ENCODE peak calls at places on chromosomes 1 and 21, in ten cellular contexts. One of them, this sample, is unnamed.

GRCh38 chr1:12600880-12601633 is 17.0 kb downstream of the DHRS3 start:
- DNase-seq in CD4-positive, CD25-positive, alpha-beta regulatory T cell: peak
- DNase-seq in memory B cell: no peak
- DNase-seq in naive thymus-derived CD8-positive, alpha-beta T cell: peak
- DNase-seq in upper lobe of right lung: no peak
- DNase-seq in stimulated activated CD4-positive, alpha-beta T cell treated with anti-CD3 and anti-CD28 coated beads, TNF-alpha, amount 100 ng/mL, for 1 hour: no peak
- DNase-seq in occipital lobe: no peak
- DNase-seq in NCI-H748 treated with DMSO at 0.1 percent for 48 hours: no peak
- DNase-seq in MV-4-11: no peak
- DNase-seq in T-helper 2 cell: peak
- DNase-seq in this sample: no peak

GRCh38 chr1:162538815-162539431 is 22.6 kb upstream of the UAP1 start:
- DNase-seq in upper lobe of right lung: no peak
- DNase-seq in NCI-H748 treated with DMSO at 0.1 percent for 48 hours: no peak
- DNase-seq in memory B cell: no peak
- DNase-seq in stimulated activated CD4-positive, alpha-beta T cell treated with anti-CD3 and anti-CD28 coated beads, TNF-alpha, amount 100 ng/mL, for 1 hour: no peak
- DNase-seq in MV-4-11: peak
- DNase-seq in CD4-positive, CD25-positive, alpha-beta regulatory T cell: no peak
- DNase-seq in naive thymus-derived CD8-positive, alpha-beta T cell: no peak
- DNase-seq in T-helper 2 cell: no peak
- DNase-seq in occipital lobe: no peak
- DNase-seq in this sample: no peak

GRCh38 chr1:96038636-96039035 is 682.9 kb upstream of the PTBP2 start:
- DNase-seq in occipital lobe: no peak
- DNase-seq in upper lobe of right lung: no peak
- DNase-seq in CD4-positive, CD25-positive, alpha-beta regulatory T cell: no peak
- DNase-seq in stimulated activated CD4-positive, alpha-beta T cell treated with anti-CD3 and anti-CD28 coated beads, TNF-alpha, amount 100 ng/mL, for 1 hour: no peak
- DNase-seq in MV-4-11: no peak
- DNase-seq in T-helper 2 cell: no peak
- DNase-seq in NCI-H748 treated with DMSO at 0.1 percent for 48 hours: no peak
- DNase-seq in memory B cell: no peak
- DNase-seq in naive thymus-derived CD8-positive, alpha-beta T cell: no peak
- DNase-seq in this sample: no peak

GRCh38 chr1:25770541-25771245 is 29.3 kb upstream of the SELENON start:
- DNase-seq in T-helper 2 cell: no peak
- DNase-seq in memory B cell: no peak
- DNase-seq in MV-4-11: no peak
- DNase-seq in occipital lobe: no peak
- DNase-seq in CD4-positive, CD25-positive, alpha-beta regulatory T cell: no peak
- DNase-seq in naive thymus-derived CD8-positive, alpha-beta T cell: no peak
- DNase-seq in NCI-H748 treated with DMSO at 0.1 percent for 48 hours: no peak
- DNase-seq in upper lobe of right lung: no peak
- DNase-seq in stimulated activated CD4-positive, alpha-beta T cell treated with anti-CD3 and anti-CD28 coated beads, TNF-alpha, amount 100 ng/mL, for 1 hour: no peak
- DNase-seq in this sample: no peak

GRCh38 chr1:212816567-212817278 is 25.0 kb downstream of the TATDN3 start:
- DNase-seq in MV-4-11: no peak
- DNase-seq in NCI-H748 treated with DMSO at 0.1 percent for 48 hours: no peak
- DNase-seq in T-helper 2 cell: no peak
- DNase-seq in stimulated activated CD4-positive, alpha-beta T cell treated with anti-CD3 and anti-CD28 coated beads, TNF-alpha, amount 100 ng/mL, for 1 hour: no peak
- DNase-seq in occipital lobe: no peak
- DNase-seq in memory B cell: no peak
- DNase-seq in CD4-positive, CD25-positive, alpha-beta regulatory T cell: no peak
- DNase-seq in naive thymus-derived CD8-positive, alpha-beta T cell: no peak
- DNase-seq in upper lobe of right lung: no peak
- DNase-seq in this sample: no peak

GRCh38 chr1:218025454-218025853 is 259.6 kb upstream of the RRP15 start:
- DNase-seq in occipital lobe: no peak
- DNase-seq in naive thymus-derived CD8-positive, alpha-beta T cell: no peak
- DNase-seq in NCI-H748 treated with DMSO at 0.1 percent for 48 hours: no peak
- DNase-seq in CD4-positive, CD25-positive, alpha-beta regulatory T cell: no peak
- DNase-seq in T-helper 2 cell: no peak
- DNase-seq in upper lobe of right lung: no peak
- DNase-seq in memory B cell: no peak
- DNase-seq in MV-4-11: no peak
- DNase-seq in stimulated activated CD4-positive, alpha-beta T cell treated with anti-CD3 and anti-CD28 coated beads, TNF-alpha, amount 100 ng/mL, for 1 hour: no peak
- DNase-seq in this sample: no peak

GRCh38 chr1:96096138-96097011 is 625.2 kb upstream of the PTBP2 start:
- DNase-seq in memory B cell: no peak
- DNase-seq in NCI-H748 treated with DMSO at 0.1 percent for 48 hours: no peak
- DNase-seq in occipital lobe: no peak
- DNase-seq in T-helper 2 cell: no peak
- DNase-seq in upper lobe of right lung: no peak
- DNase-seq in CD4-positive, CD25-positive, alpha-beta regulatory T cell: no peak
- DNase-seq in naive thymus-derived CD8-positive, alpha-beta T cell: no peak
- DNase-seq in MV-4-11: no peak
- DNase-seq in stimulated activated CD4-positive, alpha-beta T cell treated with anti-CD3 and anti-CD28 coated beads, TNF-alpha, amount 100 ng/mL, for 1 hour: no peak
- DNase-seq in this sample: no peak

GRCh38 chr1:147851149-147851548 is 51.4 kb upstream of the GJA8 start:
- DNase-seq in T-helper 2 cell: no peak
- DNase-seq in memory B cell: no peak
- DNase-seq in occipital lobe: no peak
- DNase-seq in CD4-positive, CD25-positive, alpha-beta regulatory T cell: no peak
- DNase-seq in NCI-H748 treated with DMSO at 0.1 percent for 48 hours: no peak
- DNase-seq in naive thymus-derived CD8-positive, alpha-beta T cell: no peak
- DNase-seq in stimulated activated CD4-positive, alpha-beta T cell treated with anti-CD3 and anti-CD28 coated beads, TNF-alpha, amount 100 ng/mL, for 1 hour: no peak
- DNase-seq in MV-4-11: no peak
- DNase-seq in upper lobe of right lung: no peak
- DNase-seq in this sample: no peak

GRCh38 chr21:44925027-44925755 is 4.5 kb upstream of the ITGB2 start:
- DNase-seq in naive thymus-derived CD8-positive, alpha-beta T cell: no peak
- DNase-seq in CD4-positive, CD25-positive, alpha-beta regulatory T cell: no peak
- DNase-seq in NCI-H748 treated with DMSO at 0.1 percent for 48 hours: no peak
- DNase-seq in stimulated activated CD4-positive, alpha-beta T cell treated with anti-CD3 and anti-CD28 coated beads, TNF-alpha, amount 100 ng/mL, for 1 hour: no peak
- DNase-seq in occipital lobe: no peak
- DNase-seq in upper lobe of right lung: no peak
- DNase-seq in T-helper 2 cell: no peak
- DNase-seq in MV-4-11: peak
- DNase-seq in memory B cell: no peak
- DNase-seq in this sample: no peak

GRCh38 chr1:18140411-18140810 is 32.8 kb downstream of the IGSF21 start:
- DNase-seq in upper lobe of right lung: no peak
- DNase-seq in naive thymus-derived CD8-positive, alpha-beta T cell: no peak
- DNase-seq in stimulated activated CD4-positive, alpha-beta T cell treated with anti-CD3 and anti-CD28 coated beads, TNF-alpha, amount 100 ng/mL, for 1 hour: no peak
- DNase-seq in occipital lobe: no peak
- DNase-seq in T-helper 2 cell: no peak
- DNase-seq in CD4-positive, CD25-positive, alpha-beta regulatory T cell: no peak
- DNase-seq in NCI-H748 treated with DMSO at 0.1 percent for 48 hours: no peak
- DNase-seq in memory B cell: no peak
- DNase-seq in MV-4-11: no peak
- DNase-seq in this sample: no peak

GRCh38 chr1:14441302-14441741 is 157.2 kb upstream of the KAZN start:
- DNase-seq in memory B cell: no peak
- DNase-seq in CD4-positive, CD25-positive, alpha-beta regulatory T cell: no peak
- DNase-seq in NCI-H748 treated with DMSO at 0.1 percent for 48 hours: no peak
- DNase-seq in T-helper 2 cell: no peak
- DNase-seq in occipital lobe: no peak
- DNase-seq in naive thymus-derived CD8-positive, alpha-beta T cell: no peak
- DNase-seq in stimulated activated CD4-positive, alpha-beta T cell treated with anti-CD3 and anti-CD28 coated beads, TNF-alpha, amount 100 ng/mL, for 1 hour: no peak
- DNase-seq in MV-4-11: no peak
- DNase-seq in upper lobe of right lung: peak
- DNase-seq in this sample: no peak

GRCh38 chr1:43258370-43258769 is 11.4 kb upstream of the TMEM125 start:
- DNase-seq in MV-4-11: no peak
- DNase-seq in stimulated activated CD4-positive, alpha-beta T cell treated with anti-CD3 and anti-CD28 coated beads, TNF-alpha, amount 100 ng/mL, for 1 hour: no peak
- DNase-seq in T-helper 2 cell: no peak
- DNase-seq in upper lobe of right lung: peak
- DNase-seq in CD4-positive, CD25-positive, alpha-beta regulatory T cell: no peak
- DNase-seq in NCI-H748 treated with DMSO at 0.1 percent for 48 hours: no peak
- DNase-seq in memory B cell: no peak
- DNase-seq in naive thymus-derived CD8-positive, alpha-beta T cell: no peak
- DNase-seq in occipital lobe: no peak
- DNase-seq in this sample: peak

GRCh38 chr1:179119466-179119865 is 37.6 kb downstream of the TOR3A start:
- DNase-seq in T-helper 2 cell: no peak
- DNase-seq in upper lobe of right lung: no peak
- DNase-seq in occipital lobe: no peak
- DNase-seq in NCI-H748 treated with DMSO at 0.1 percent for 48 hours: no peak
- DNase-seq in naive thymus-derived CD8-positive, alpha-beta T cell: no peak
- DNase-seq in stimulated activated CD4-positive, alpha-beta T cell treated with anti-CD3 and anti-CD28 coated beads, TNF-alpha, amount 100 ng/mL, for 1 hour: no peak
- DNase-seq in MV-4-11: no peak
- DNase-seq in memory B cell: no peak
- DNase-seq in CD4-positive, CD25-positive, alpha-beta regulatory T cell: no peak
- DNase-seq in this sample: no peak

GRCh38 chr1:111603979-111604378 is 15.6 kb upstream of the RAP1A start:
- DNase-seq in stimulated activated CD4-positive, alpha-beta T cell treated with anti-CD3 and anti-CD28 coated beads, TNF-alpha, amount 100 ng/mL, for 1 hour: peak
- DNase-seq in NCI-H748 treated with DMSO at 0.1 percent for 48 hours: no peak
- DNase-seq in occipital lobe: no peak
- DNase-seq in MV-4-11: peak
- DNase-seq in naive thymus-derived CD8-positive, alpha-beta T cell: peak
- DNase-seq in memory B cell: no peak
- DNase-seq in upper lobe of right lung: no peak
- DNase-seq in T-helper 2 cell: peak
- DNase-seq in CD4-positive, CD25-positive, alpha-beta regulatory T cell: peak
- DNase-seq in this sample: no peak

GRCh38 chr1:157359309-157360020 is 192.8 kb downstream of the FCRL5 start:
- DNase-seq in naive thymus-derived CD8-positive, alpha-beta T cell: no peak
- DNase-seq in memory B cell: no peak
- DNase-seq in occipital lobe: no peak
- DNase-seq in MV-4-11: peak
- DNase-seq in T-helper 2 cell: no peak
- DNase-seq in NCI-H748 treated with DMSO at 0.1 percent for 48 hours: peak
- DNase-seq in upper lobe of right lung: no peak
- DNase-seq in stimulated activated CD4-positive, alpha-beta T cell treated with anti-CD3 and anti-CD28 coated beads, TNF-alpha, amount 100 ng/mL, for 1 hour: no peak
- DNase-seq in CD4-positive, CD25-positive, alpha-beta regulatory T cell: no peak
- DNase-seq in this sample: no peak

GRCh38 chr1:228007054-228007800 is 429 bp downstream of the WNT3A start:
- DNase-seq in upper lobe of right lung: peak
- DNase-seq in stimulated activated CD4-positive, alpha-beta T cell treated with anti-CD3 and anti-CD28 coated beads, TNF-alpha, amount 100 ng/mL, for 1 hour: no peak
- DNase-seq in naive thymus-derived CD8-positive, alpha-beta T cell: no peak
- DNase-seq in T-helper 2 cell: no peak
- DNase-seq in occipital lobe: no peak
- DNase-seq in MV-4-11: no peak
- DNase-seq in NCI-H748 treated with DMSO at 0.1 percent for 48 hours: no peak
- DNase-seq in memory B cell: no peak
- DNase-seq in CD4-positive, CD25-positive, alpha-beta regulatory T cell: no peak
- DNase-seq in this sample: peak

GRCh38 chr1:243701872-243702271 is 148.2 kb downstream of the AKT3 start:
- DNase-seq in occipital lobe: no peak
- DNase-seq in memory B cell: no peak
- DNase-seq in T-helper 2 cell: no peak
- DNase-seq in naive thymus-derived CD8-positive, alpha-beta T cell: no peak
- DNase-seq in stimulated activated CD4-positive, alpha-beta T cell treated with anti-CD3 and anti-CD28 coated beads, TNF-alpha, amount 100 ng/mL, for 1 hour: no peak
- DNase-seq in upper lobe of right lung: no peak
- DNase-seq in CD4-positive, CD25-positive, alpha-beta regulatory T cell: no peak
- DNase-seq in MV-4-11: no peak
- DNase-seq in NCI-H748 treated with DMSO at 0.1 percent for 48 hours: no peak
- DNase-seq in this sample: no peak

GRCh38 chr1:6445062-6445763 is 20.6 kb downstream of the ESPN start:
- DNase-seq in naive thymus-derived CD8-positive, alpha-beta T cell: no peak
- DNase-seq in T-helper 2 cell: peak
- DNase-seq in MV-4-11: no peak
- DNase-seq in stimulated activated CD4-positive, alpha-beta T cell treated with anti-CD3 and anti-CD28 coated beads, TNF-alpha, amount 100 ng/mL, for 1 hour: no peak
- DNase-seq in occipital lobe: no peak
- DNase-seq in memory B cell: no peak
- DNase-seq in CD4-positive, CD25-positive, alpha-beta regulatory T cell: peak
- DNase-seq in upper lobe of right lung: peak
- DNase-seq in NCI-H748 treated with DMSO at 0.1 percent for 48 hours: no peak
- DNase-seq in this sample: no peak

GRCh38 chr1:186535388-186536133 is 74.6 kb upstream of the PDC start:
- DNase-seq in NCI-H748 treated with DMSO at 0.1 percent for 48 hours: no peak
- DNase-seq in upper lobe of right lung: no peak
- DNase-seq in CD4-positive, CD25-positive, alpha-beta regulatory T cell: no peak
- DNase-seq in MV-4-11: peak
- DNase-seq in stimulated activated CD4-positive, alpha-beta T cell treated with anti-CD3 and anti-CD28 coated beads, TNF-alpha, amount 100 ng/mL, for 1 hour: no peak
- DNase-seq in occipital lobe: no peak
- DNase-seq in T-helper 2 cell: no peak
- DNase-seq in naive thymus-derived CD8-positive, alpha-beta T cell: no peak
- DNase-seq in memory B cell: no peak
- DNase-seq in this sample: no peak

GRCh38 chr21:17903029-17903806 is 84.1 kb upstream of the C21orf91 start:
- DNase-seq in occipital lobe: no peak
- DNase-seq in MV-4-11: peak
- DNase-seq in memory B cell: peak
- DNase-seq in upper lobe of right lung: no peak
- DNase-seq in stimulated activated CD4-positive, alpha-beta T cell treated with anti-CD3 and anti-CD28 coated beads, TNF-alpha, amount 100 ng/mL, for 1 hour: no peak
- DNase-seq in NCI-H748 treated with DMSO at 0.1 percent for 48 hours: peak
- DNase-seq in T-helper 2 cell: no peak
- DNase-seq in naive thymus-derived CD8-positive, alpha-beta T cell: no peak
- DNase-seq in CD4-positive, CD25-positive, alpha-beta regulatory T cell: peak
- DNase-seq in this sample: no peak

GRCh38 chr1:110341872-110342331 is 2.7 kb downstream of the RBM15 start:
- DNase-seq in T-helper 2 cell: no peak
- DNase-seq in memory B cell: no peak
- DNase-seq in naive thymus-derived CD8-positive, alpha-beta T cell: no peak
- DNase-seq in upper lobe of right lung: no peak
- DNase-seq in MV-4-11: no peak
- DNase-seq in stimulated activated CD4-positive, alpha-beta T cell treated with anti-CD3 and anti-CD28 coated beads, TNF-alpha, amount 100 ng/mL, for 1 hour: no peak
- DNase-seq in NCI-H748 treated with DMSO at 0.1 percent for 48 hours: no peak
- DNase-seq in CD4-positive, CD25-positive, alpha-beta regulatory T cell: no peak
- DNase-seq in occipital lobe: no peak
- DNase-seq in this sample: no peak

GRCh38 chr1:77039739-77040138 is 172.5 kb downstream of the ST6GALNAC5 start:
- DNase-seq in upper lobe of right lung: no peak
- DNase-seq in memory B cell: no peak
- DNase-seq in MV-4-11: no peak
- DNase-seq in occipital lobe: peak
- DNase-seq in T-helper 2 cell: no peak
- DNase-seq in NCI-H748 treated with DMSO at 0.1 percent for 48 hours: no peak
- DNase-seq in stimulated activated CD4-positive, alpha-beta T cell treated with anti-CD3 and anti-CD28 coated beads, TNF-alpha, amount 100 ng/mL, for 1 hour: no peak
- DNase-seq in CD4-positive, CD25-positive, alpha-beta regulatory T cell: no peak
- DNase-seq in naive thymus-derived CD8-positive, alpha-beta T cell: no peak
- DNase-seq in this sample: no peak